ENCODE peak calls at places on chromosomes 13 and 19, in seven cellular contexts. One of them, this sample, is unnamed.
A peak's percentile ranks its signal among the peaks of the same experiment; 100 is the strongest.

GRCh38 chr13:73076013-73076412 is 17.2 kb downstream of the KLF5 start:
- DNase-seq in thoracic aorta: no peak
- DNase-seq in hepatic stellate cell: no peak
- DNase-seq in HL-60: no peak
- DNase-seq in IMR-90: peak; percentile 27
- DNase-seq in ascending aorta: no peak
- DNase-seq in NCI-H748 treated with DMSO at 0.1 percent for 48 hours: no peak
- DNase-seq in this sample: no peak

GRCh38 chr19:40801449-40802299 is 2.7 kb downstream of the EGLN2 start:
- DNase-seq in thoracic aorta: no peak
- DNase-seq in hepatic stellate cell: no peak
- DNase-seq in HL-60: no peak
- DNase-seq in IMR-90: no peak
- DNase-seq in ascending aorta: no peak
- DNase-seq in NCI-H748 treated with DMSO at 0.1 percent for 48 hours: no peak
- DNase-seq in this sample: no peak

GRCh38 chr19:38466050-38466449 is 32.6 kb downstream of the RYR1 start:
- DNase-seq in thoracic aorta: no peak
- DNase-seq in hepatic stellate cell: no peak
- DNase-seq in HL-60: no peak
- DNase-seq in IMR-90: no peak
- DNase-seq in ascending aorta: no peak
- DNase-seq in NCI-H748 treated with DMSO at 0.1 percent for 48 hours: no peak
- DNase-seq in this sample: no peak

GRCh38 chr13:107964356-107964755 is 251.0 kb downstream of the LIG4 start:
- DNase-seq in thoracic aorta: no peak
- DNase-seq in hepatic stellate cell: no peak
- DNase-seq in HL-60: no peak
- DNase-seq in IMR-90: no peak
- DNase-seq in ascending aorta: no peak
- DNase-seq in NCI-H748 treated with DMSO at 0.1 percent for 48 hours: peak; percentile 41
- DNase-seq in this sample: no peak

GRCh38 chr13:110396913-110397379 is 89.9 kb downstream of the COL4A2 start:
- DNase-seq in thoracic aorta: peak; percentile 95
- DNase-seq in hepatic stellate cell: peak; percentile 71
- DNase-seq in HL-60: no peak
- DNase-seq in IMR-90: peak; percentile 100
- DNase-seq in ascending aorta: peak; percentile 93
- DNase-seq in NCI-H748 treated with DMSO at 0.1 percent for 48 hours: no peak
- DNase-seq in this sample: peak; percentile 98

GRCh38 chr19:40933025-40933424 is 51.0 kb upstream of the CYP2A7 start:
- DNase-seq in thoracic aorta: no peak
- DNase-seq in hepatic stellate cell: no peak
- DNase-seq in HL-60: no peak
- DNase-seq in IMR-90: no peak
- DNase-seq in ascending aorta: no peak
- DNase-seq in NCI-H748 treated with DMSO at 0.1 percent for 48 hours: no peak
- DNase-seq in this sample: peak; percentile 68

GRCh38 chr19:16374436-16374835 is 49.8 kb downstream of the KLF2 start:
- DNase-seq in thoracic aorta: no peak
- DNase-seq in hepatic stellate cell: no peak
- DNase-seq in HL-60: no peak
- DNase-seq in IMR-90: no peak
- DNase-seq in ascending aorta: no peak
- DNase-seq in NCI-H748 treated with DMSO at 0.1 percent for 48 hours: no peak
- DNase-seq in this sample: no peak

GRCh38 chr19:16207063-16207462 is 9.4 kb downstream of the AP1M1 start:
- DNase-seq in thoracic aorta: no peak
- DNase-seq in hepatic stellate cell: no peak
- DNase-seq in HL-60: no peak
- DNase-seq in IMR-90: no peak
- DNase-seq in ascending aorta: no peak
- DNase-seq in NCI-H748 treated with DMSO at 0.1 percent for 48 hours: no peak
- DNase-seq in this sample: no peak

GRCh38 chr13:34025746-34026145 is 207.8 kb downstream of the RFC3 start:
- DNase-seq in thoracic aorta: no peak
- DNase-seq in hepatic stellate cell: no peak
- DNase-seq in HL-60: no peak
- DNase-seq in IMR-90: peak; percentile 8
- DNase-seq in ascending aorta: no peak
- DNase-seq in NCI-H748 treated with DMSO at 0.1 percent for 48 hours: no peak
- DNase-seq in this sample: peak; percentile 90

GRCh38 chr19:13208131-13208963 is 58.1 kb downstream of the IER2 start:
- DNase-seq in thoracic aorta: no peak
- DNase-seq in hepatic stellate cell: peak; percentile 90
- DNase-seq in HL-60: peak; percentile 30
- DNase-seq in IMR-90: peak; percentile 76
- DNase-seq in ascending aorta: no peak
- DNase-seq in NCI-H748 treated with DMSO at 0.1 percent for 48 hours: no peak
- DNase-seq in this sample: no peak

GRCh38 chr13:27371932-27372331 is 52.5 kb upstream of the GTF3A start:
- DNase-seq in thoracic aorta: no peak
- DNase-seq in hepatic stellate cell: no peak
- DNase-seq in HL-60: no peak
- DNase-seq in IMR-90: no peak
- DNase-seq in ascending aorta: no peak
- DNase-seq in NCI-H748 treated with DMSO at 0.1 percent for 48 hours: peak; percentile 97
- DNase-seq in this sample: no peak

GRCh38 chr13:65461590-65461989 is 1768.5 kb downstream of the PCDH9 start:
- DNase-seq in thoracic aorta: no peak
- DNase-seq in hepatic stellate cell: no peak
- DNase-seq in HL-60: no peak
- DNase-seq in IMR-90: peak; percentile 83
- DNase-seq in ascending aorta: no peak
- DNase-seq in NCI-H748 treated with DMSO at 0.1 percent for 48 hours: no peak
- DNase-seq in this sample: peak; percentile 2

GRCh38 chr13:64428196-64428595 is 2801.9 kb downstream of the PCDH9 start:
- DNase-seq in thoracic aorta: no peak
- DNase-seq in hepatic stellate cell: peak; percentile 4
- DNase-seq in HL-60: no peak
- DNase-seq in IMR-90: peak; percentile 76
- DNase-seq in ascending aorta: no peak
- DNase-seq in NCI-H748 treated with DMSO at 0.1 percent for 48 hours: no peak
- DNase-seq in this sample: peak; percentile 2

GRCh38 chr19:48614436-48615144 is at the start of gene FAM83E:
- DNase-seq in thoracic aorta: no peak
- DNase-seq in hepatic stellate cell: no peak
- DNase-seq in HL-60: no peak
- DNase-seq in IMR-90: no peak
- DNase-seq in ascending aorta: no peak
- DNase-seq in NCI-H748 treated with DMSO at 0.1 percent for 48 hours: no peak
- DNase-seq in this sample: no peak

GRCh38 chr13:99417151-99417820 is 84.0 kb upstream of the TM9SF2 start:
- DNase-seq in thoracic aorta: no peak
- DNase-seq in hepatic stellate cell: no peak
- DNase-seq in HL-60: no peak
- DNase-seq in IMR-90: no peak
- DNase-seq in ascending aorta: no peak
- DNase-seq in NCI-H748 treated with DMSO at 0.1 percent for 48 hours: no peak
- DNase-seq in this sample: no peak

This sample was measured in M059J.